ENCODE peak calls at places on chromosomes 5 and 9, in seven cellular contexts. M is lower leg skin, Q is GM23338, C is PC-9, L is AG04450, E is hepatocyte, V is fibroblast of mammary gland. Y is an unnamed sample.

GRCh38 chr5:27325513-27325912 is 287.1 kb upstream of the CDH9 start:
- DNase-seq in M (no peak), Q (no peak), C (no peak), L (no peak), E (no peak), V (peak), Y (no peak)

GRCh38 chr5:33206962-33207506 is 233.7 kb upstream of the TARS1 start:
- DNase-seq in M (no peak), Q (no peak), C (no peak), L (no peak), E (no peak), V (no peak), Y (no peak)

GRCh38 chr9:109317311-109317978 is 3.4 kb downstream of the EPB41L4B start:
- DNase-seq in M (no peak), Q (peak), C (no peak), L (no peak), E (no peak), V (no peak), Y (no peak)

GRCh38 chr9:132588098-132588497 is 5.7 kb downstream of the BARHL1 start:
- DNase-seq in M (no peak), Q (no peak), C (no peak), L (no peak), E (no peak), V (no peak), Y (no peak)

GRCh38 chr5:135339623-135340022 is 59.4 kb downstream of the MACROH2A1 start:
- DNase-seq in M (no peak), Q (no peak), C (no peak), L (no peak), E (no peak), V (no peak), Y (no peak)

GRCh38 chr9:72442212-72442607 is 77.2 kb upstream of the ZFAND5 start:
- DNase-seq in M (no peak), Q (peak), C (peak), L (peak), E (peak), V (peak), Y (no peak)

GRCh38 chr9:91782711-91783214 is 167.3 kb downstream of the ROR2 start:
- DNase-seq in M (no peak), Q (no peak), C (no peak), L (no peak), E (no peak), V (no peak), Y (no peak)

GRCh38 chr5:133260715-133261114 is 208.9 kb downstream of the HSPA4 start:
- DNase-seq in M (no peak), Q (no peak), C (no peak), L (no peak), E (no peak), V (no peak), Y (no peak)

GRCh38 chr9:89750117-89750551 is 145.3 kb downstream of the GADD45G start:
- DNase-seq in M (no peak), Q (peak), C (no peak), L (no peak), E (no peak), V (no peak), Y (no peak)

GRCh38 chr9:131282688-131283422 is 6.5 kb upstream of the FAM78A start:
- DNase-seq in M (no peak), Q (peak), C (no peak), L (no peak), E (peak), V (no peak), Y (no peak)

GRCh38 chr5:168976311-168976893 is 324.5 kb downstream of the SLIT3 start:
- DNase-seq in M (no peak), Q (no peak), C (no peak), L (no peak), E (no peak), V (peak), Y (no peak)

GRCh38 chr9:2355594-2355993 is 266.0 kb upstream of the VLDLR start:
- DNase-seq in M (no peak), Q (no peak), C (no peak), L (no peak), E (no peak), V (no peak), Y (no peak)

GRCh38 chr5:137292461-137293025 is 206.6 kb downstream of the SPOCK1 start:
- DNase-seq in M (no peak), Q (no peak), C (no peak), L (no peak), E (no peak), V (no peak), Y (no peak)

GRCh38 chr5:54091416-54092130 is 218.8 kb downstream of the ARL15 start:
- DNase-seq in M (peak), Q (no peak), C (no peak), L (no peak), E (no peak), V (no peak), Y (no peak)

GRCh38 chr9:76371901-76372300 is 22.3 kb downstream of the RFK start:
- DNase-seq in M (no peak), Q (no peak), C (peak), L (peak), E (no peak), V (peak), Y (no peak)

GRCh38 chr9:72113081-72113480 is 36.2 kb upstream of the GDA start:
- DNase-seq in M (no peak), Q (no peak), C (no peak), L (no peak), E (no peak), V (no peak), Y (no peak)

GRCh38 chr5:57692582-57693487 is 210.2 kb upstream of the ACTBL2 start:
- DNase-seq in M (peak), Q (peak), C (peak), L (peak), E (peak), V (peak), Y (peak)

GRCh38 chr5:176817864-176818377 is 7.6 kb downstream of the UNC5A start:
- DNase-seq in M (no peak), Q (peak), C (peak), L (no peak), E (peak), V (peak), Y (no peak)

GRCh38 chr5:173562451-173562850 is 54.0 kb downstream of the BOD1 start:
- DNase-seq in M (no peak), Q (no peak), C (no peak), L (no peak), E (no peak), V (no peak), Y (no peak)

GRCh38 chr5:107265268-107265667 is 405.5 kb downstream of the EFNA5 start:
- DNase-seq in M (no peak), Q (no peak), C (no peak), L (no peak), E (no peak), V (no peak), Y (peak)

GRCh38 chr5:136028782-136029742 is at the start of gene TGFBI:
- DNase-seq in M (peak), Q (peak), C (peak), L (peak), E (peak), V (peak), Y (peak)

GRCh38 chr9:125296843-125297372 is 35.3 kb downstream of the GAPVD1 start:
- DNase-seq in M (no peak), Q (no peak), C (peak), L (no peak), E (peak), V (no peak), Y (no peak)

GRCh38 chr5:11258001-11258400 is 497.0 kb upstream of the DAP start:
- DNase-seq in M (no peak), Q (no peak), C (no peak), L (no peak), E (no peak), V (no peak), Y (no peak)

GRCh38 chr9:70197384-70198039 is 61.3 kb upstream of the SMC5 start:
- DNase-seq in M (no peak), Q (no peak), C (no peak), L (no peak), E (no peak), V (peak), Y (no peak)

GRCh38 chr5:179310439-179311090 is 34.7 kb downstream of the ADAMTS2 start:
- DNase-seq in M (no peak), Q (no peak), C (no peak), L (no peak), E (no peak), V (no peak), Y (no peak)

GRCh38 chr5:149265559-149265958 is 6.1 kb upstream of the AFAP1L1 start:
- DNase-seq in M (no peak), Q (peak), C (no peak), L (no peak), E (peak), V (peak), Y (no peak)

GRCh38 chr9:13816837-13817236 is 497.1 kb downstream of the NFIB start:
- DNase-seq in M (no peak), Q (no peak), C (no peak), L (no peak), E (no peak), V (no peak), Y (no peak)

GRCh38 chr9:133353548-133353947 is 2.7 kb downstream of the SURF1 start:
- DNase-seq in M (no peak), Q (no peak), C (no peak), L (no peak), E (no peak), V (no peak), Y (no peak)

GRCh38 chr5:42217791-42218190 is 205.4 kb upstream of the GHR start:
- DNase-seq in M (no peak), Q (no peak), C (no peak), L (no peak), E (no peak), V (no peak), Y (peak)

GRCh38 chr9:22374021-22374420 is 72.6 kb upstream of the DMRTA1 start:
- DNase-seq in M (no peak), Q (no peak), C (no peak), L (no peak), E (no peak), V (no peak), Y (no peak)

GRCh38 chr9:127706836-127707241 is at the start of gene CFAP157:
- DNase-seq in M (no peak), Q (peak), C (peak), L (no peak), E (no peak), V (no peak), Y (no peak)

GRCh38 chr5:133848306-133848924 is 120.0 kb downstream of the C5orf15 start:
- DNase-seq in M (peak), Q (no peak), C (no peak), L (no peak), E (no peak), V (no peak), Y (no peak)

GRCh38 chr5:51389582-51390463 is 6.6 kb downstream of the ISL1 start:
- DNase-seq in M (no peak), Q (peak), C (no peak), L (no peak), E (no peak), V (no peak), Y (no peak)

GRCh38 chr9:132630811-132631210 is 39.0 kb downstream of the DDX31 start:
- DNase-seq in M (no peak), Q (no peak), C (no peak), L (no peak), E (no peak), V (no peak), Y (no peak)

GRCh38 chr5:149153193-149153750 is 12.0 kb downstream of the ABLIM3 start:
- DNase-seq in M (no peak), Q (no peak), C (no peak), L (no peak), E (no peak), V (no peak), Y (no peak)

GRCh38 chr9:84368593-84368992 is 28.0 kb upstream of the SLC28A3 start:
- DNase-seq in M (no peak), Q (no peak), C (no peak), L (no peak), E (no peak), V (no peak), Y (no peak)

GRCh38 chr5:132115375-132115774 is 41.8 kb downstream of the CSF2 start:
- DNase-seq in M (no peak), Q (no peak), C (no peak), L (no peak), E (no peak), V (no peak), Y (no peak)

GRCh38 chr5:132110195-132110594 is 36.6 kb downstream of the CSF2 start:
- DNase-seq in M (no peak), Q (no peak), C (no peak), L (no peak), E (no peak), V (no peak), Y (no peak)

GRCh38 chr5:132116072-132116471 is 42.5 kb downstream of the CSF2 start:
- DNase-seq in M (no peak), Q (no peak), C (no peak), L (no peak), E (no peak), V (no peak), Y (no peak)

GRCh38 chr5:132110930-132111329 is 37.3 kb downstream of the CSF2 start:
- DNase-seq in M (no peak), Q (no peak), C (no peak), L (no peak), E (no peak), V (peak), Y (no peak)

DNA sequence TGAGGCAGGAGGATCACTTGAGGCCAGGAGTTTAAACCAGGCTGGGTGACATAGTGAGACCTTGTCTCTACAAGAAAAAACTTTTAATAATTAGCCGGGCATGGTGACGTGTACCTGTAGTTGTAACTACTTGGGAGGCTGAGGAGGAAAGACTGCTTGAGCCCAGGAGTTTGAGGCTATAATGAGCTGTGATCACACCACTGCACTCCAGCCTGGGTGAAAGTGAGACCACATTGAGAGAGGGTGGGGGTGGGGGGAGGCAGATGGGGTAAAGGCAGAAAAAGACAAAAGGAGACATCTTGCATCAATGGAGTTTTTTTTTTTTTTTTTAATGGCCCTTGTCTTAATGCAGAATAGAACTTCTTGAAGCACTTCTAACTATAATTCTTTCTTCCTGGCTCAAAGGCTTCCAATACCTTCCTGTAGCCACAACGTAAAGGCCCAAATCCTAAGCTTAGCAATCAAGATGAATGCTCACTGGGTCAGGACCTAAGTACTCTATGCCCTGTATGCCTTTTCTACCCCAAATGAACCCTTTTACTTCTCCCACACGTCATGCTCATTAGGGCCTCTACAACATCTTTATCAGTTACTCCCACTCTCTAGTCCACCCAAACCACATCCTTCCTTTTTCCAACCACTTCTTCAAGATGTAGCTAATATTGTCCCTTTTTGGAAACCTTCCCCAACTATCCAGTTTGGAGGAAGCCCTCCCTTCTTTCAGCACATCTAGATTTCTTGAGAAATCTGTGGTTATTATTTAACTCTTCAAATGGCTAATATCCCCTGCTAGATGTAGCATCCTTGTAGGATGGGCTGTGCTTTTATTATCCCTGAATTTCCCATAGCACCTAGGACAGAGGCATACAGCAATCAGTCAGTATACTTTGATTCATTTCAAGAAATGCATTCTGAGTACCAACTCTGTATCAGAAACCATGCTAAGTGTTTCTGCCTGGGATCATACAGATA is 40.8 kb downstream of the CSF2 start:
- DNase-seq in M (no peak), Q (no peak), C (no peak), L (no peak), E (no peak), V (no peak), Y (no peak)
- H3K4me3 ChIP-seq in M (no peak), Q (no peak), C (no peak), L (no peak), E (no peak), V (no peak), Y (no peak)

GRCh38 chr5:8123559-8123958 is 254.6 kb downstream of the MTRR start:
- DNase-seq in M (no peak), Q (no peak), C (no peak), L (no peak), E (no peak), V (no peak), Y (no peak)
- TF ChIP-seq CTCF in M (no peak), Q (no peak), C (no peak), L (no peak), E (no peak), V (no peak), Y (no peak)

GRCh38 chr9:18296702-18297531 is 177.0 kb upstream of the ADAMTSL1 start:
- DNase-seq in M (no peak), Q (no peak), C (no peak), L (no peak), E (no peak), V (peak), Y (no peak)
- H3K4me3 ChIP-seq in M (no peak), Q (no peak), C (no peak), L (no peak), E (no peak), V (no peak), Y (no peak)

GRCh38 chr5:170159947-170160346 is 54.2 kb downstream of the FOXI1 start:
- DNase-seq in M (no peak), Q (no peak), C (no peak), L (no peak), E (no peak), V (no peak), Y (no peak)

GRCh38 chr5:170161069-170161468 is 55.4 kb downstream of the FOXI1 start:
- DNase-seq in M (no peak), Q (no peak), C (no peak), L (no peak), E (no peak), V (peak), Y (peak)

GRCh38 chr5:170164921-170165320 is 59.2 kb downstream of the FOXI1 start:
- DNase-seq in M (no peak), Q (no peak), C (no peak), L (no peak), E (no peak), V (no peak), Y (no peak)

GRCh38 chr5:170164087-170164486 is 58.4 kb downstream of the FOXI1 start:
- DNase-seq in M (no peak), Q (no peak), C (no peak), L (no peak), E (no peak), V (no peak), Y (no peak)

GRCh38 chr5:170162631-170163321 is 57.1 kb downstream of the FOXI1 start:
- DNase-seq in M (no peak), Q (peak), C (no peak), L (no peak), E (no peak), V (no peak), Y (no peak)
- TF ChIP-seq CTCF in M (no peak), Q (no peak), C (no peak), L (no peak), E (no peak), V (no peak), Y (no peak)

GRCh38 chr5:116573617-116574431 is 799 bp downstream of the SEMA6A start:
- DNase-seq in M (no peak), Q (no peak), C (no peak), L (no peak), E (peak), V (no peak), Y (peak)
- H3K4me3 ChIP-seq in M (peak), Q (peak), C (no peak), L (peak), E (peak), V (peak), Y (peak)

GRCh38 chr5:164048527-164048926 is 543.1 kb downstream of the MAT2B start:
- DNase-seq in M (no peak), Q (no peak), C (no peak), L (no peak), E (no peak), V (peak), Y (no peak)
- TF ChIP-seq CTCF in M (no peak), Q (peak), C (no peak), L (peak), E (peak), V (peak), Y (no peak)

GRCh38 chr5:94361832-94362754 is 256.3 kb downstream of the KIAA0825 start:
- DNase-seq in M (no peak), Q (peak), C (peak), L (no peak), E (peak), V (no peak), Y (no peak)
- H3K4me3 ChIP-seq in M (no peak), Q (peak), C (no peak), L (no peak), E (no peak), V (no peak), Y (no peak)

GRCh38 chr9:95264954-95265615 is 52.4 kb downstream of the FANCC start:
- DNase-seq in M (no peak), Q (peak), C (no peak), L (peak), E (peak), V (peak), Y (no peak)

GRCh38 chr9:95266649-95267048 is 50.9 kb downstream of the FANCC start:
- DNase-seq in M (no peak), Q (no peak), C (no peak), L (no peak), E (no peak), V (no peak), Y (peak)

GRCh38 chr9:95265960-95266359 is 51.5 kb downstream of the FANCC start:
- DNase-seq in M (no peak), Q (no peak), C (no peak), L (no peak), E (no peak), V (no peak), Y (no peak)

GRCh38 chr9:95270790-95271189 is 46.7 kb downstream of the FANCC start:
- DNase-seq in M (no peak), Q (no peak), C (no peak), L (no peak), E (no peak), V (no peak), Y (no peak)

GRCh38 chr9:95268681-95269080 is 48.8 kb downstream of the FANCC start:
- DNase-seq in M (no peak), Q (peak), C (no peak), L (no peak), E (peak), V (peak), Y (peak)
- TF ChIP-seq CTCF in M (no peak), Q (peak), C (no peak), L (peak), E (peak), V (peak), Y (no peak)

DNA sequence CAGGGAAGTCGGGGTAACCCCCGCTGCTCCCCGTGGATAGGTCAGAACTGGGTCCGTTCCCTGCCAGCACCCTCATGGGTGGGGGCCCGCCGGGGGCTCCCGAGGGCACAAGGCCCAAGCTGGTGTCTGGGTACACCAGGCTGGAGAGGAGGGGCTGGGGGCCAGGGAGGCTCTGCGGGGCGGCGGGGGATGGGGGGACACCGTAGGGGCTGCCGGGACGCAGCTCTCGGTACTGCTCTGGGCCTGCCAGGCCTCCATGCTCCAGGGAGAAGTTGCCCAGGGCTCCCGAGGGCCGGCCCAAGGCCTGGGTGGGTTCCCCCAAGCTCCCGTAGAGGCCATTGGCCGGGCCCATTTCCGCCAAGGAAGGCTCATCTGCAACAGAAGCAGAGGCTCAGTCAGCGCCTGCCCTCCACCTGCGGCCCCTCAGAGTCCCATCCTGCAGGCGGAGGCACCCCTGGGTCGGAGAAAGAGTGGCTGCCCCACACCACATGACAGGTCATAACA is 7.5 kb downstream of the LHX3 start:
- DNase-seq in M (no peak), Q (peak), C (no peak), L (no peak), E (no peak), V (no peak), Y (no peak)
- H3K4me3 ChIP-seq in M (no peak), Q (peak), C (no peak), L (no peak), E (no peak), V (no peak), Y (no peak)

Y was measured in GM12865.